ENCODE peak calls at places on chromosome 7, in five cellular contexts. One of them, this sample, is unnamed.

GRCh38 chr7:99221866-99222265 is 14.0 kb upstream of the KPNA7 start:
- DNase-seq in neuronal stem cell: no peak
- DNase-seq in mesendoderm: no peak
- DNase-seq in IMR-90: no peak
- DNase-seq in H9: no peak
- DNase-seq in this sample: no peak

GRCh38 chr7:77425151-77426051 is 9.3 kb upstream of the GSAP start:
- DNase-seq in neuronal stem cell: peak; percentile 64
- DNase-seq in mesendoderm: peak; percentile 90
- DNase-seq in IMR-90: peak; percentile 91
- DNase-seq in H9: peak; percentile 46
- DNase-seq in this sample: peak; percentile 81

GRCh38 chr7:71290382-71290781 is 158.4 kb downstream of the GALNT17 start:
- DNase-seq in neuronal stem cell: no peak
- DNase-seq in mesendoderm: no peak
- DNase-seq in IMR-90: no peak
- DNase-seq in H9: no peak
- DNase-seq in this sample: no peak

GRCh38 chr7:128392446-128393327 is 17.1 kb downstream of the IMPDH1 start:
- DNase-seq in neuronal stem cell: no peak
- DNase-seq in mesendoderm: no peak
- DNase-seq in IMR-90: no peak
- DNase-seq in H9: no peak
- DNase-seq in this sample: no peak

GRCh38 chr7:111045469-111045868 is 45.5 kb upstream of the LRRN3 start:
- DNase-seq in neuronal stem cell: no peak
- DNase-seq in mesendoderm: peak; percentile 27
- DNase-seq in IMR-90: peak; percentile 30
- DNase-seq in H9: peak; percentile 27
- DNase-seq in this sample: peak; percentile 15

GRCh38 chr7:131557521-131558385 is 1.3 kb upstream of the PODXL start:
- DNase-seq in neuronal stem cell: peak; percentile 65
- DNase-seq in mesendoderm: peak; percentile 94
- DNase-seq in IMR-90: no peak
- DNase-seq in H9: peak; percentile 85
- DNase-seq in this sample: peak; percentile 19

GRCh38 chr7:31105256-31105950 is 53.3 kb downstream of the ADCYAP1R1 start:
- DNase-seq in neuronal stem cell: no peak
- DNase-seq in mesendoderm: no peak
- DNase-seq in IMR-90: no peak
- DNase-seq in H9: peak; percentile 20
- DNase-seq in this sample: no peak

GRCh38 chr7:27952393-27953290 is 212.7 kb downstream of the TAX1BP1 start:
- DNase-seq in neuronal stem cell: no peak
- DNase-seq in mesendoderm: no peak
- DNase-seq in IMR-90: peak; percentile 57
- DNase-seq in H9: no peak
- DNase-seq in this sample: no peak

GRCh38 chr7:7221602-7222038 is 39.3 kb downstream of the C1GALT1 start:
- DNase-seq in neuronal stem cell: no peak
- DNase-seq in mesendoderm: peak; percentile 47
- DNase-seq in IMR-90: peak; percentile 75
- DNase-seq in H9: no peak
- DNase-seq in this sample: peak; percentile 96

GRCh38 chr7:100642534-100642907 is 1.2 kb upstream of the TFR2 start:
- DNase-seq in neuronal stem cell: no peak
- DNase-seq in mesendoderm: no peak
- DNase-seq in IMR-90: no peak
- DNase-seq in H9: peak; percentile 70
- DNase-seq in this sample: no peak

GRCh38 chr7:26627871-26628270 is 236.5 kb downstream of the SKAP2 start:
- DNase-seq in neuronal stem cell: no peak
- DNase-seq in mesendoderm: no peak
- DNase-seq in IMR-90: no peak
- DNase-seq in H9: no peak
- DNase-seq in this sample: no peak

GRCh38 chr7:143408247-143408685 is 390 bp downstream of the EPHA1 start:
- DNase-seq in neuronal stem cell: no peak
- DNase-seq in mesendoderm: no peak
- DNase-seq in IMR-90: no peak
- DNase-seq in H9: no peak
- DNase-seq in this sample: no peak

GRCh38 chr7:114823290-114823689 is 98.6 kb upstream of the MDFIC start:
- DNase-seq in neuronal stem cell: no peak
- DNase-seq in mesendoderm: no peak
- DNase-seq in IMR-90: peak; percentile 5
- DNase-seq in H9: peak; percentile 49
- DNase-seq in this sample: no peak

GRCh38 chr7:35801392-35802101 is 690 bp downstream of the SEPTIN7 start:
- DNase-seq in neuronal stem cell: peak; percentile 48
- DNase-seq in mesendoderm: peak; percentile 86
- DNase-seq in IMR-90: peak; percentile 65
- DNase-seq in H9: peak; percentile 57
- DNase-seq in this sample: peak; percentile 81
- H2AK5ac ChIP-seq in neuronal stem cell: peak overlapping the region; percentile 72
- H2AK5ac ChIP-seq in mesendoderm: no peak overlapping the region
- H2AK5ac ChIP-seq in IMR-90: peak overlapping the region; percentile 38
- H2AK5ac ChIP-seq in H9: no peak overlapping the region
- H2AK5ac ChIP-seq in this sample: no peak overlapping the region

GRCh38 chr7:1557006-1557405 is 1.0 kb upstream of the TMEM184A start:
- DNase-seq in neuronal stem cell: no peak
- DNase-seq in mesendoderm: no peak
- DNase-seq in IMR-90: no peak
- DNase-seq in H9: no peak
- DNase-seq in this sample: no peak
- H2AK5ac ChIP-seq in neuronal stem cell: peak overlapping the region; percentile 60
- H2AK5ac ChIP-seq in mesendoderm: no peak overlapping the region
- H2AK5ac ChIP-seq in IMR-90: peak overlapping the region; percentile 85
- H2AK5ac ChIP-seq in H9: no peak overlapping the region
- H2AK5ac ChIP-seq in this sample: no peak overlapping the region

GRCh38 chr7:54680377-54681005 is 78.5 kb downstream of the SEC61G start:
- DNase-seq in neuronal stem cell: no peak
- DNase-seq in mesendoderm: peak; percentile 2
- DNase-seq in IMR-90: no peak
- DNase-seq in H9: peak; percentile 76
- DNase-seq in this sample: no peak
- H2AK5ac ChIP-seq in neuronal stem cell: no peak overlapping the region
- H2AK5ac ChIP-seq in mesendoderm: no peak overlapping the region
- H2AK5ac ChIP-seq in IMR-90: no peak overlapping the region
- H2AK5ac ChIP-seq in H9: no peak overlapping the region
- H2AK5ac ChIP-seq in this sample: no peak overlapping the region

DNA sequence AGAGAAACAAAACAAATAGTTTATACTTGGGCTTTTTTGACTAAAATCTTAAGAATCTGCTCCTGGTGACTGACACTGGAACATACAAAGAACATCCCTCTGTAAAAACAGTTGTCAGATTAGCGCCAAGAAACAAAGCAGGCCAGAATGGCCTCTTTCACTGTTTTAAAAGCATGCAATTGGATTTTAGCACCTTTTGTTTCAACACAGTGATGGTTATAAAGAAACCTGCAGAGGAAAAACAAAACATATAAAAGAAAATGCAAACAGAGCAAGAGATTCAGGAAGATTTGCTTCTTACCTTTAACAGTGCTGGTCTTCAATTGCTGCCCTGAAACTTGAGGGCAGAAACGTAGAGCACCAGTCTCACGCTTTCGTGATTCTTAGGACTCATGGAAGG is 652.2 kb upstream of the KCND2 start:
- DNase-seq in neuronal stem cell: peak; percentile 31
- DNase-seq in mesendoderm: no peak
- DNase-seq in IMR-90: no peak
- DNase-seq in H9: no peak
- DNase-seq in this sample: no peak
- H2AK5ac ChIP-seq in neuronal stem cell: no peak overlapping the region
- H2AK5ac ChIP-seq in mesendoderm: no peak overlapping the region
- H2AK5ac ChIP-seq in IMR-90: no peak overlapping the region
- H2AK5ac ChIP-seq in H9: no peak overlapping the region
- H2AK5ac ChIP-seq in this sample: no peak overlapping the region

DNA sequence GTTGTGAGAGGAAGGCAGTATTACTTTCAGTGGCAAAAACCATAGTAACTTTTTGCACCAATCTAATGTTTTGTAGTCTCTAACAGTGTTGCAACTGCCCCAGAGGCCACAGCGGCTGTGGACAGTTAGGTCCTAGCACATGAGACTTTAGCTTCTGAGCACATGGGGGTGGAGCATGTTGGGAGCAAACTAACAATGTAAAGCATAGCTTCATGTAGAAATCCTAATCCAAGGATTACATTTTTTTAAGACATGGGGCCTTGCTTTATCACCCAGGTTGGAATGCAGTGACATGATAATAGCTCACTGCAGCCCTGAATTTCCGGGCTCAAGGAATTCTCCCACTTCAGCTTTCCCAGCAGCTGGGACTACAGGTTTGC is 49.0 kb downstream of the LAMB1 start:
- DNase-seq in neuronal stem cell: no peak
- DNase-seq in mesendoderm: no peak
- DNase-seq in IMR-90: peak; percentile 31
- DNase-seq in H9: no peak
- DNase-seq in this sample: peak; percentile 75
- H2AK5ac ChIP-seq in neuronal stem cell: no peak overlapping the region
- H2AK5ac ChIP-seq in mesendoderm: no peak overlapping the region
- H2AK5ac ChIP-seq in IMR-90: no peak overlapping the region
- H2AK5ac ChIP-seq in H9: no peak overlapping the region
- H2AK5ac ChIP-seq in this sample: no peak overlapping the region

GRCh38 chr7:139679731-139680594 is 97.8 kb downstream of the HIPK2 start:
- DNase-seq in neuronal stem cell: no peak
- DNase-seq in mesendoderm: no peak
- DNase-seq in IMR-90: peak; percentile 86
- DNase-seq in H9: no peak
- DNase-seq in this sample: peak; percentile 97
- H2AK5ac ChIP-seq in neuronal stem cell: no peak overlapping the region
- H2AK5ac ChIP-seq in mesendoderm: no peak overlapping the region
- H2AK5ac ChIP-seq in IMR-90: peak overlapping the region; percentile 75
- H2AK5ac ChIP-seq in H9: no peak overlapping the region
- H2AK5ac ChIP-seq in this sample: peak overlapping the region; percentile 99

DNA sequence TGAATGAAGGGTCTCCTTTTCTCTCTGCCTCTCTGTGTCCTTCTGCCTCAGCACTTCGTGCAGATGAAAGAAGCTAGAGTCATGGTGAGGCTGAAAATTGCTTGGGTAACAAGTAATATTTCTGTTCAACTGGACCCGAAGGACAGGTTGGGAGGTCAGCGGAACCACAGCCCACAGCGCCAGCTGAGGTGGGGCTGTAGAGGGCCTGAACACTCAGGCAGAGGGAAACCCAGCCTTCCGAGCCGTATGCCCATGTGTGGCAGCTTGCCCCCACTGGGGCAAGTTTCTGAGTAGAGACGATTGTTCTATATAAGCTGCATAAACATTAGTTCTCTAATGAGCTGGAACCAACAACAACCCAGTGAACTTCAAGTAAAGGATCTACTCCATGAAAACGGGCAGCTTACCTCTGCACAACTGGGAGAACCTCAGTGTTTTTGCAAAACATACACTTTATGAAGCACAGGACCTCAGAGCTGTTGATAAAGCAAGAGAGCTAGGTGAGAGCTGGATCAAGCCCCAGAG is 58.4 kb upstream of the TNS3 start:
- DNase-seq in neuronal stem cell: no peak
- DNase-seq in mesendoderm: no peak
- DNase-seq in IMR-90: no peak
- DNase-seq in H9: no peak
- DNase-seq in this sample: no peak
- H2AK5ac ChIP-seq in neuronal stem cell: peak overlapping the region; percentile 34
- H2AK5ac ChIP-seq in mesendoderm: no peak overlapping the region
- H2AK5ac ChIP-seq in IMR-90: peak overlapping the region; percentile 59
- H2AK5ac ChIP-seq in H9: no peak overlapping the region
- H2AK5ac ChIP-seq in this sample: no peak overlapping the region